ENCODE peak calls at places on chromosome 18, in eight cellular contexts. One of them, this sample, is unnamed.
A peak's percentile ranks its signal among the peaks of the same experiment; 100 is the strongest.

GRCh38 chr18:32040936-32041335 is 22.3 kb downstream of the RNF125 start:
- DNase-seq in COLO829: peak; percentile 92
- DNase-seq in anterior cingulate cortex: no peak
- DNase-seq in left cardiac atrium: no peak
- DNase-seq in kidney: no peak
- DNase-seq in CD8-positive, alpha-beta T cell: peak; percentile 62
- DNase-seq in IMR-90: no peak
- DNase-seq in Kasumi-1: peak; percentile 87
- DNase-seq in this sample: no peak

GRCh38 chr18:13435596-13436333 is 217.2 kb downstream of the LDLRAD4 start:
- DNase-seq in COLO829: peak; percentile 11
- DNase-seq in anterior cingulate cortex: no peak
- DNase-seq in left cardiac atrium: no peak
- DNase-seq in kidney: no peak
- DNase-seq in CD8-positive, alpha-beta T cell: no peak
- DNase-seq in IMR-90: no peak
- DNase-seq in Kasumi-1: no peak
- DNase-seq in this sample: peak; percentile 6

GRCh38 chr18:42706618-42707017 is 408.9 kb downstream of the RIT2 start:
- DNase-seq in COLO829: no peak
- DNase-seq in anterior cingulate cortex: no peak
- DNase-seq in left cardiac atrium: no peak
- DNase-seq in kidney: peak; percentile 38
- DNase-seq in CD8-positive, alpha-beta T cell: no peak
- DNase-seq in IMR-90: no peak
- DNase-seq in Kasumi-1: no peak
- DNase-seq in this sample: peak; percentile 93

GRCh38 chr18:48460929-48461583 is 51.9 kb upstream of the ZBTB7C start:
- DNase-seq in COLO829: peak; percentile 40
- DNase-seq in anterior cingulate cortex: no peak
- DNase-seq in left cardiac atrium: no peak
- DNase-seq in kidney: no peak
- DNase-seq in CD8-positive, alpha-beta T cell: no peak
- DNase-seq in IMR-90: peak; percentile 31
- DNase-seq in Kasumi-1: no peak
- DNase-seq in this sample: no peak

GRCh38 chr18:79512461-79513380 is 117.0 kb downstream of the NFATC1 start:
- DNase-seq in COLO829: no peak
- DNase-seq in anterior cingulate cortex: no peak
- DNase-seq in left cardiac atrium: no peak
- DNase-seq in kidney: peak; percentile 73
- DNase-seq in CD8-positive, alpha-beta T cell: peak; percentile 38
- DNase-seq in IMR-90: no peak
- DNase-seq in Kasumi-1: no peak
- DNase-seq in this sample: no peak

GRCh38 chr18:1965016-1965415 is 606.3 kb downstream of the METTL4 start:
- DNase-seq in COLO829: no peak
- DNase-seq in anterior cingulate cortex: no peak
- DNase-seq in left cardiac atrium: no peak
- DNase-seq in kidney: no peak
- DNase-seq in CD8-positive, alpha-beta T cell: no peak
- DNase-seq in IMR-90: no peak
- DNase-seq in Kasumi-1: peak; percentile 8
- DNase-seq in this sample: no peak

GRCh38 chr18:77001041-77001440 is 131.5 kb downstream of the MBP start:
- DNase-seq in COLO829: no peak
- DNase-seq in anterior cingulate cortex: no peak
- DNase-seq in left cardiac atrium: no peak
- DNase-seq in kidney: peak; percentile 77
- DNase-seq in CD8-positive, alpha-beta T cell: no peak
- DNase-seq in IMR-90: no peak
- DNase-seq in Kasumi-1: no peak
- DNase-seq in this sample: no peak

GRCh38 chr18:56128153-56128791 is 510.1 kb downstream of the TXNL1 start:
- DNase-seq in COLO829: no peak
- DNase-seq in anterior cingulate cortex: no peak
- DNase-seq in left cardiac atrium: no peak
- DNase-seq in kidney: no peak
- DNase-seq in CD8-positive, alpha-beta T cell: no peak
- DNase-seq in IMR-90: no peak
- DNase-seq in Kasumi-1: no peak
- DNase-seq in this sample: no peak

GRCh38 chr18:32919799-32920198 is 147.0 kb upstream of the KLHL14 start:
- DNase-seq in COLO829: peak; percentile 50
- DNase-seq in anterior cingulate cortex: no peak
- DNase-seq in left cardiac atrium: no peak
- DNase-seq in kidney: no peak
- DNase-seq in CD8-positive, alpha-beta T cell: no peak
- DNase-seq in IMR-90: no peak
- DNase-seq in Kasumi-1: peak; percentile 83
- DNase-seq in this sample: no peak

GRCh38 chr18:2847341-2848144 is 737 bp downstream of the EMILIN2 start:
- DNase-seq in COLO829: no peak
- DNase-seq in anterior cingulate cortex: no peak
- DNase-seq in left cardiac atrium: peak; percentile 32
- DNase-seq in kidney: no peak
- DNase-seq in CD8-positive, alpha-beta T cell: no peak
- DNase-seq in IMR-90: no peak
- DNase-seq in Kasumi-1: no peak
- DNase-seq in this sample: no peak

GRCh38 chr18:44589709-44590108 is 91.0 kb upstream of the SETBP1 start:
- DNase-seq in COLO829: no peak
- DNase-seq in anterior cingulate cortex: no peak
- DNase-seq in left cardiac atrium: no peak
- DNase-seq in kidney: no peak
- DNase-seq in CD8-positive, alpha-beta T cell: no peak
- DNase-seq in IMR-90: peak; percentile 74
- DNase-seq in Kasumi-1: no peak
- DNase-seq in this sample: no peak

GRCh38 chr18:34048423-34048822 is 176.3 kb downstream of the NOL4 start:
- DNase-seq in COLO829: no peak
- DNase-seq in anterior cingulate cortex: no peak
- DNase-seq in left cardiac atrium: no peak
- DNase-seq in kidney: no peak
- DNase-seq in CD8-positive, alpha-beta T cell: no peak
- DNase-seq in IMR-90: no peak
- DNase-seq in Kasumi-1: no peak
- DNase-seq in this sample: no peak

GRCh38 chr18:51097046-51097822 is 67.2 kb downstream of the SMAD4 start:
- DNase-seq in COLO829: no peak
- DNase-seq in anterior cingulate cortex: no peak
- DNase-seq in left cardiac atrium: no peak
- DNase-seq in kidney: no peak
- DNase-seq in CD8-positive, alpha-beta T cell: no peak
- DNase-seq in IMR-90: no peak
- DNase-seq in Kasumi-1: no peak
- DNase-seq in this sample: no peak

GRCh38 chr18:10170375-10170774 is 256.6 kb downstream of the VAPA start:
- DNase-seq in COLO829: no peak
- DNase-seq in anterior cingulate cortex: no peak
- DNase-seq in left cardiac atrium: no peak
- DNase-seq in kidney: no peak
- DNase-seq in CD8-positive, alpha-beta T cell: no peak
- DNase-seq in IMR-90: no peak
- DNase-seq in Kasumi-1: no peak
- DNase-seq in this sample: no peak

GRCh38 chr18:26621161-26622026 is 73.0 kb upstream of the KCTD1 start:
- DNase-seq in COLO829: peak; percentile 30
- DNase-seq in anterior cingulate cortex: no peak
- DNase-seq in left cardiac atrium: peak; percentile 56
- DNase-seq in kidney: no peak
- DNase-seq in CD8-positive, alpha-beta T cell: no peak
- DNase-seq in IMR-90: no peak
- DNase-seq in Kasumi-1: peak; percentile 72
- DNase-seq in this sample: no peak

GRCh38 chr18:63004466-63005089 is 289.2 kb downstream of the PHLPP1 start:
- DNase-seq in COLO829: no peak
- DNase-seq in anterior cingulate cortex: no peak
- DNase-seq in left cardiac atrium: no peak
- DNase-seq in kidney: no peak
- DNase-seq in CD8-positive, alpha-beta T cell: no peak
- DNase-seq in IMR-90: no peak
- DNase-seq in Kasumi-1: no peak
- DNase-seq in this sample: no peak